ENCODE peak calls at places on chromosomes 12 and 14, in ten cellular contexts. V is GM23338; O is dorsolateral prefrontal cortex; S is HFFc6; E is esophagus squamous epithelium; F is HepG2; P is transverse colon; I is foreskin keratinocyte; N is CD8-positive, alpha-beta T cell; H is MM.1S. Z is an unnamed sample.

GRCh38 chr14:71650187-71650586 is 282.0 kb upstream of the RGS6 start:
- DNase-seq in F (no peak), I (no peak), H (no peak), V (no peak), P (no peak), E (no peak), S (no peak), O (no peak), N (no peak), Z (no peak)

GRCh38 chr14:51006781-51007211 is 62.5 kb upstream of the PYGL start:
- DNase-seq in H (no peak), V (no peak), O (peak; percentile 71), P (no peak), F (no peak), N (no peak), I (peak; percentile 8), E (no peak), S (peak; percentile 33), Z (no peak)

GRCh38 chr12:55049676-55050075 is 29.9 kb downstream of the NEUROD4 start:
- DNase-seq in P (no peak), F (no peak), I (no peak), E (no peak), V (no peak), H (no peak), N (no peak), O (no peak), S (no peak), Z (no peak)

GRCh38 chr14:100406505-100407131 is 83.5 kb downstream of the SLC25A47 start:
- DNase-seq in H (no peak), O (no peak), P (peak; percentile 79), N (peak; percentile 67), S (no peak), V (no peak), E (no peak), F (peak; percentile 66), I (no peak), Z (no peak)

GRCh38 chr12:2532647-2533435 is 261.9 kb upstream of the FKBP4 start:
- DNase-seq in S (no peak), N (no peak), I (no peak), P (no peak), O (no peak), F (no peak), E (no peak), V (peak; percentile 14), H (no peak), Z (no peak)

GRCh38 chr12:104201238-104202001 is 14.2 kb upstream of the TXNRD1 start:
- DNase-seq in I (no peak), P (peak; percentile 26), N (peak; percentile 70), H (peak; percentile 46), O (no peak), S (peak; percentile 54), F (peak; percentile 55), E (no peak), V (peak; percentile 86), Z (no peak)

GRCh38 chr12:78359530-78359929 is 505.0 kb upstream of the SYT1 start:
- DNase-seq in E (no peak), I (no peak), N (no peak), V (no peak), S (no peak), H (no peak), P (peak; percentile 9), F (no peak), O (no peak), Z (no peak)

GRCh38 chr12:1576410-1577240 is 17.8 kb downstream of the FBXL14 start:
- DNase-seq in O (no peak), P (no peak), I (no peak), E (no peak), H (no peak), N (no peak), V (peak; percentile 16), S (peak; percentile 55), F (no peak), Z (no peak)

GRCh38 chr12:68790081-68790951 is 17.7 kb upstream of the MDM2 start:
- DNase-seq in I (no peak), N (no peak), E (no peak), P (no peak), O (no peak), H (no peak), S (no peak), F (no peak), V (no peak), Z (no peak)

GRCh38 chr12:102690267-102690666 is 209.9 kb upstream of the IGF1 start:
- DNase-seq in N (no peak), E (no peak), I (no peak), O (no peak), F (no peak), S (no peak), P (no peak), V (no peak), H (no peak), Z (no peak)

GRCh38 chr12:40645361-40645760 is 46.9 kb upstream of the CNTN1 start:
- DNase-seq in P (no peak), E (no peak), F (no peak), S (no peak), N (no peak), V (no peak), I (no peak), H (no peak), O (no peak), Z (no peak)

GRCh38 chr12:40646891-40647290 is 45.3 kb upstream of the CNTN1 start:
- DNase-seq in P (no peak), S (no peak), H (no peak), N (no peak), F (no peak), E (no peak), V (no peak), I (no peak), O (no peak), Z (no peak)

GRCh38 chr12:40646456-40646855 is 45.8 kb upstream of the CNTN1 start:
- DNase-seq in O (no peak), V (no peak), S (no peak), F (no peak), I (no peak), E (no peak), N (no peak), P (no peak), H (no peak), Z (no peak)

GRCh38 chr12:40648519-40648918 is 43.7 kb upstream of the CNTN1 start:
- DNase-seq in F (no peak), S (no peak), P (no peak), O (no peak), H (no peak), E (no peak), V (no peak), I (no peak), N (no peak), Z (no peak)

DNA sequence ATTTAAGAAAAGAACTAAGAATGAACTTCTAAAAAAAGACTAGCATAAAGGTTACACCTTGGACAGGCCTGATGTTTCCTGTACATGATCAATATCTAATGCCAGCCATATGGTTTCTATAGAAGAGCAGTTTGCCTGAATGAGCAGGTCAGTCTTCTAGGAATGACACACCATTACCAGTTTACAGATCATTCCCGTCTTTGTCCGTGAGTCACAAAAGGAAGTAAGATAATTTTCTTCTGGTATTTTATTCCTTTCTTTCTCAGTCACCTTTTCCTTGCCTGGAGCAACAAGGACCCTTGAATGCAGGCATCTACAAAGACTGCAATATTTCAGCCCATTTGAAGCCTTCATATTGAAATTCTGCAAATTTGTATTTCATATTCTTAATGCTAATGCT is 44.6 kb upstream of the CNTN1 start:
- DNase-seq in E (no peak), H (no peak), V (no peak), O (no peak), N (no peak), I (peak; percentile 34), S (no peak), P (no peak), F (no peak), Z (no peak)
- TF ChIP-seq CTCF in E (no peak), H (no peak), V (no peak), O (no peak), N (no peak), I (no peak), S (no peak), P (no peak), F (no peak), Z (no peak)

DNA sequence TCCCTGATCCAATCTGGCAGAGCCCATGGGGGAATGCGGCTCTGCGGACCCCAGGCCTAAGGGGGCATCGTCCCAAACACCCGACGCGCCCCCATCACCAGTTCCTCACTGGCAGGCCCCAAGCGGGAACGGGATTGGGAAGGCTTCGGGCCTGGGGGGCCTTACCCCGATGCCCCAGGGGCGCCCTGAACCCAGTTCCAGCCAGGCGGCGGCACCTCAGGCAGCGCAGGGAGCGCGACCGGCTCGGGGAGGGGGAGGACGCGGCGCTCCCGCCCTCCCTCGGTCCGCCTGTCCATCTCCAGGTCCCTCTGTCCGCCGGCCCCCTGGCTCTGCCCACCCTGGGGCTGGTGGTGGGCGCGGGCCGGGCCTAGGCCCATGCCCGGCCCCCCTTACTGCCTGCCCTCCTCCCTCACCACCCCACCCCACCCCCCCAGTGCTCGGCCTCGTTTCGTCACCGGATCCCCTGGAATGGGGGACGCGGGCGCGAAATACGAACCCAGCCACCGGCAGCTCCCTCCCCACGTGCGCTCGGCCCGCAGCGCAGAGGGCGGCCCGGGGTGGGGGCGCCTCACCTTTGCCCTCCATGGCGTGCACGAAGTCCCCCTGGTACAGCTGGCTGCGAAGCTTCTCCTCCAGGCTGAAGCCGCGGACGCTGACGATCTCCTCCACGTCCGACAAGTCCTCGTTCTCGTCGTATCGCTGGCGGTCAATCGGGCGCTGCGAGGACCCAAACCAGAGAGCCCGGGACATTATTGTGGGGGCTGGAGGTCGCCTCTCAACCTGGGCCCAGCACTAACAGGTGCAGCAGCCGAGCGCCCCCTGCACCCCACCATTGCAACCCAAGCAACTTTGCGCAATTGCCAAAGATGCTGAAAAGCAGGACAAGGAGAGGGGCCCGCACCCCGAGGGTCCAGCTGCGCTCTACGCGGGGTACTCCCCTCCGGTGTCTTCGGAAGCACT is 2.3 kb downstream of the KDM2B start:
- DNase-seq in E (no peak), I (no peak), N (peak; percentile 72), F (no peak), S (no peak), V (peak; percentile 69), O (no peak), P (peak; percentile 19), H (no peak), Z (no peak)
- TF ChIP-seq CTCF in E (no peak), I (no peak), N (no peak), F (no peak), S (peak; percentile 30), V (peak; percentile 22), O (no peak), P (no peak), H (no peak), Z (no peak)

DNA sequence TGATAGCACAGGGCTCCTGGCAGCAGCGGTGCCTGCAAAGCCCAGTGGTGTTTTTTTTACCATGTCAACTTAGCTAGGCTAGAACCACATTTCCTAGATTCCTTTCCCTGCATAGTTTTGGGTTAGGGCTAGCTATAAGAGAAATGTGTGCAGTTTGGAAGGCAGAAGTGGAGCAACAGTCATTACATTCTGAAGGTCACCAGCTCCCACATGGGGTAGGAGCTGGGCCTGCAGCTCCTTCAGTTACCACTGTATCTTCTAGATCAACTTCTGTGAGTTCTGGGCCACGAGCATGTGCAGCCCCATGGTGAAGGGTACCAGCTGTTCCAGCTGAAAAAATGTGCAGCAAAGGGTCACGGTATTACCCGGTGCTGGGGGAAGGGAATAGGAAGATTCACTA is 2.3 kb upstream of the SLC25A3 start:
- DNase-seq in V (no peak), F (peak; percentile 31), S (peak; percentile 21), I (no peak), H (no peak), P (no peak), E (no peak), O (no peak), N (no peak), Z (no peak)
- TF ChIP-seq CTCF in V (no peak), F (peak; percentile 29), S (peak; percentile 11), I (no peak), H (no peak), P (no peak), E (no peak), O (no peak), N (no peak), Z (no peak)

GRCh38 chr14:58846682-58847465 is 209.1 kb downstream of the DACT1 start:
- DNase-seq in P (no peak), V (peak; percentile 13), O (no peak), F (no peak), H (no peak), S (no peak), E (no peak), N (no peak), I (no peak), Z (no peak)
- TF ChIP-seq CTCF in P (no peak), V (no peak), O (no peak), F (no peak), H (no peak), S (no peak), E (no peak), N (no peak), I (no peak), Z (no peak)